ENCODE peak calls at places on chromosomes 6 and 20, in four cellular contexts. C is GM12878, Y is H1, O is K562. H is an unnamed sample.

GRCh38 chr6:117272032-117272866 is 6.9 kb downstream of the VGLL2 start:
- DNase-seq in C (no peak), Y (no peak), O (no peak), H (no peak)

GRCh38 chr6:166488081-166488685 is 98.3 kb downstream of the RAMACL start:
- DNase-seq in C (peak; percentile 80), Y (no peak), O (no peak), H (no peak)

GRCh38 chr6:138410048-138410735 is 6.2 kb downstream of the HEBP2 start:
- DNase-seq in C (no peak), Y (peak; percentile 2), O (no peak), H (no peak)

GRCh38 chr6:89977808-89978748 is 83.8 kb downstream of the GJA10 start:
- DNase-seq in C (no peak), Y (no peak), O (no peak), H (peak; percentile 54)

GRCh38 chr20:19211661-19212523 is 550 bp upstream of the SLC24A3 start:
- DNase-seq in C (no peak), Y (peak; percentile 76), O (no peak), H (peak; percentile 30)

GRCh38 chr6:2196079-2196679 is 49.2 kb downstream of the GMDS start:
- DNase-seq in C (peak; percentile 13), Y (no peak), O (peak; percentile 45), H (peak; percentile 57)

GRCh38 chr20:54132612-54133433 is 41.0 kb downstream of the CYP24A1 start:
- DNase-seq in C (no peak), Y (no peak), O (no peak), H (no peak)

GRCh38 chr20:23340524-23340923 is 10.1 kb upstream of the NXT1 start:
- DNase-seq in C (no peak), Y (peak; percentile 70), O (peak; percentile 26), H (peak; percentile 67)

GRCh38 chr6:98672681-98673475 is 161.5 kb upstream of the POU3F2 start:
- DNase-seq in C (no peak), Y (no peak), O (no peak), H (no peak)

GRCh38 chr20:1805816-1806215 is 89.4 kb upstream of the SIRPA start:
- DNase-seq in C (no peak), Y (no peak), O (no peak), H (no peak)
- H3K27ac ChIP-seq in C (no peak overlapping the region), Y (no peak overlapping the region), O (no peak overlapping the region), H (no peak overlapping the region)

GRCh38 chr20:44392776-44393607 is 37.5 kb downstream of the HNF4A start:
- DNase-seq in C (no peak), Y (no peak), O (no peak), H (no peak)
- TF ChIP-seq RAD21 in C (no peak), Y (no peak), O (no peak), H (no peak)

DNA sequence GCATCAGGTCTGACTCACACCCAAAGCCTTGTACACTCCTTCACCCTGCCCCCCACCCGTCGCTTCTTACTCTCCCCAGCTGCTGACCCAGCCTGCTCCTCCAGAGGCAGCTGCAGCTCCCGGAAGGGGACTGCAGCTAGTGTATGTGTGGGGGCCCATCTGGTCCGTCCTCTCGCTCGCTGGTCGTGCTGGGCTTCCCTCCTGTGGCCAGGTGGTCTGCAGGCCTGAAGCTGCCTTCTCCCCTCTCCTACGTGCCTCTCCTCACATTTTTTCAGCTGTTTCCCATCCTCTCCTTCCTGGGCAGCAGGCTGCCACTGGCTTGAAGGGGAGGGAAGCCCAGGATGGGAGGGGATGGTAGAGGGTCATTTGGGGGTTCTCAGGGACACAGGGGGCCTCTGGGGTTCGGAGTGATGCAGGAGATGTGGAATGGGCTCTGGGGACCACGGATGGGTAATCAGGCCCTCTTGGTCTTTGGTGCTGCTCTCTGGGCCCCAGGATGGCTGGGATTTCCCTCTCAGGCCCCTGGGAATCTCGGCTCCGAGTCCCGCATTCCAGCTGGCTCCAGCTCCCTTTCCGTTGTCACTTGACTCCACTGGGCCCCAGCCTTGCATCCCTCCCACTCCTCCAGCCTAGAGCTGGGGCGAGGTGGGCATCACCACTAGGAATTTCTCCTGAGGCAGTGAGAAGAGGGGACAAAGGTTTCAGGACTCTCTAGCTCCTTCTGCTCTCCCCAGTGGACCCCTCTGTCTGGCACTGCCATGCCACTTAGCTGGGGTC is 2.1 kb upstream of the DDR1 start:
- DNase-seq in C (no peak), Y (no peak), O (no peak), H (peak; percentile 15)
- TF ChIP-seq NRF1 in C (no peak), Y (no peak), O (no peak), H (no peak)

GRCh38 chr6:79949235-79949634 is 1.9 kb upstream of the ELOVL4 start:
- DNase-seq in C (peak; percentile 7), Y (peak; percentile 72), O (peak; percentile 27), H (peak; percentile 49)

GRCh38 chr6:79943133-79943532 is 4.2 kb downstream of the ELOVL4 start:
- DNase-seq in C (no peak), Y (no peak), O (no peak), H (no peak)

GRCh38 chr6:79946242-79946641 is 1.1 kb downstream of the ELOVL4 start:
- DNase-seq in C (no peak), Y (no peak), O (no peak), H (peak; percentile 61)

GRCh38 chr6:79947191-79948173 is at the start of gene ELOVL4:
- DNase-seq in C (no peak), Y (peak; percentile 82), O (no peak), H (peak; percentile 95)

GRCh38 chr6:79946773-79947190 is 571 bp downstream of the ELOVL4 start:
- DNase-seq in C (no peak), Y (peak; percentile 69), O (no peak), H (no peak)
- H3K27ac ChIP-seq in C (no peak overlapping the region), Y (no peak overlapping the region), O (no peak overlapping the region), H (peak overlapping the region; percentile 2)

DNA sequence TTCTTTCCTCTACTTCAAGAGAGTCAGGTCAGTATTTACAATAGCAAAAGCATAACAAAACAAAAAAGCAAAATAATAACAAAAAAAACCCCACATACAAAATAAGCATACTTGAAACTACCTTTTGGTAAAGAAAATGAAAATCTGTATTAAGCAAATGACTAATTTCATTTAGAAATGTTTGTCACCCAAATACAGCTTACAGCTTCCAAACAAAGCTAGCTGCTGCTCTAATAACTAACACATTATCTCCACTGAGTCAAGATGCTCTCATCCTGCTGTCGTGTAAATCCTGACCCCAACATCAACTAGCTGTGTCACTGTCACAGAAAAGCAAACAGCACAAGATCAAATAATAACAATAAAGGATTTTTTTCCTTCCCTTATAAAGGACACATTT is 21.7 kb downstream of the MAP7 start:
- DNase-seq in C (no peak), Y (no peak), O (no peak), H (no peak)
- TF ChIP-seq RAD21 in C (no peak), Y (no peak), O (no peak), H (no peak)

GRCh38 chr6:154247119-154247814 is 109.3 kb downstream of the IPCEF1 start:
- DNase-seq in C (no peak), Y (no peak), O (no peak), H (no peak)
- TF ChIP-seq NRF1 in C (no peak), Y (no peak), O (no peak), H (no peak)

DNA sequence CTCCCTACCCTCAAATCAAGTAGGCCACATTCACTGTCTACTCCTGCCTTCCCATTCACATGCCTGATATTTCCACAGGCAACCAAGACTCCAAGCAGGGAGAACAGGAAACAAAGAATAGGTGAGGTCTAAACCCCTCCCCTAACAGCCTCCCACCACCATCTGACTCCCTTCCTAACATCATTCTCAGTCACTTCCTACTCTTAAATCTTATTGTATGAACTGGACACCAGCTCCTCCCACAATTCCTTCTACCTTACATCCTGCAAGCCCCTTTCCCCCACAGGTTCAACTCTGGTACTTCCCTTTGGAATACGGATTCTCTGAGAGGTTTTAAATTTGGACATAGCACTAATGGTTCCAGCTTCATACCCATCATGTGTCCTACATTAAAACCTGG is 944 bp upstream of the C6orf136 start:
- DNase-seq in C (no peak), Y (no peak), O (no peak), H (no peak)
- H3K27ac ChIP-seq in C (no peak overlapping the region), Y (no peak overlapping the region), O (peak overlapping the region; percentile 83), H (peak overlapping the region; percentile 29)

DNA sequence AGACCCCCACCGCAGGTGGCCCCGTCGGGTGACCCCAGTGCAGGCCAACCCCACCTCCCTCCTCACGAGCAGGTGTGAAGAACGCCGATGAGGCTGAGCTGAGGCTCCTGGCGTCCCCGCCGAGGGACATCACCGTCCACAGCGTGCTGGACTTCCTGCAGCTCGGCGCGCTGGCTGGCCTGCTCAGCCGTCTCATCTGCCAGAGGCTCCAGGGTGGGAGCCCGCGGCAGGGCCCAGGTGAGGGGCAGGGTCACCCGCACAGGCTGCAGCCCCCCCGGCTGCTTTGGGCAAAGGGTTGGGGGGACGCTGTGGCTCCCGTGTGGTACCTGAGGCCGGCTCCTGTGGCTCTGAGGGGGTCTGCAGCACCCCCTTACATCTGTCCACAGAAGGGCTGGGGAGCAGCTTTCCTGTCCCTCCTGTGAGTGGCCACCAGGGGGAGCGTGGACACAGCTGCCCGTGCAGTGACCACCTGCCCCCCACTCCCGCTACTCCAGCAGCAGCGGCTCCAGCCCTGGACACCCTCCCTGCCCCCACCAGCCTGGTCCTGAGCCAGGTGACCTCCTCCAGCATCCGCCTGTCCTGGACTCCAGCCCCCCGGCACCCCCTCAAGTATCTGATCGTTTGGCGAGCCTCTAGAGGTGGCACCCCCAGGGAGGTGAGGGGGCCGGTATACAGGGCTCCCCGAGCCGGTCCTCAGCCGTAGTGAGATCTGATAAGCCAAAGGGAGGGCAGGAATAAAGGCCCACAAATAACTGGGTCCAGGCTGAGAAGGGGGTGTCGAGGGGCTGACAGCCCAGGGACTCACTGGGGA is 16.5 kb downstream of the COL20A1 start:
- DNase-seq in C (no peak), Y (peak; percentile 83), O (peak; percentile 75), H (peak; percentile 95)
- TF ChIP-seq RAD21 in C (peak; percentile 28), Y (peak; percentile 85), O (no peak), H (peak; percentile 75)